ENCODE peak calls at places on chromosomes 3 and 15, in six cellular contexts. K is IMR-90; J is stimulated activated CD8-positive, alpha-beta memory T cell treated with anti-CD3 and anti-CD28 coated beads, Interleukin-7, amount 100 ng/mL, for 1 hour; Q is HuH-7; W is CD8-positive, alpha-beta memory T cell; G is KBM-7. C is an unnamed sample.
A peak's percentile ranks its signal among the peaks of the same experiment; 100 is the strongest.

GRCh38 chr3:193909387-193909786 is 226.6 kb upstream of the HES1 start:
- DNase-seq in J (no peak), W (no peak), K (no peak), G (no peak), Q (no peak), C (no peak)

GRCh38 chr15:62964251-62964650 is 78.3 kb upstream of the TPM1 start:
- DNase-seq in G (no peak), K (peak; percentile 12), J (no peak), Q (no peak), W (no peak), C (no peak)

GRCh38 chr15:92101706-92102434 is 248.4 kb downstream of the SLCO3A1 start:
- DNase-seq in G (no peak), J (no peak), W (no peak), K (no peak), Q (no peak), C (no peak)

GRCh38 chr3:183502782-183503181 is 52.7 kb downstream of the KLHL6 start:
- DNase-seq in W (no peak), J (no peak), K (no peak), Q (no peak), G (no peak), C (no peak)

GRCh38 chr3:147422226-147422933 is 13.2 kb downstream of the ZIC1 start:
- DNase-seq in W (no peak), Q (no peak), G (no peak), J (no peak), K (no peak), C (no peak)

GRCh38 chr15:93614446-93615104 is 525.6 kb upstream of the RGMA start:
- DNase-seq in Q (no peak), K (no peak), J (no peak), W (no peak), G (no peak), C (no peak)

GRCh38 chr3:179796421-179796820 is 143.6 kb downstream of the USP13 start:
- DNase-seq in W (no peak), Q (no peak), G (no peak), J (no peak), K (no peak), C (no peak)

GRCh38 chr3:111936191-111936841 is 42.5 kb upstream of the ABHD10 start:
- DNase-seq in J (no peak), W (no peak), Q (no peak), K (peak; percentile 84), G (no peak), C (no peak)

GRCh38 chr15:23648920-23649515 is 1.4 kb upstream of the MAGEL2 start:
- DNase-seq in G (peak; percentile 7), Q (peak; percentile 56), J (no peak), K (no peak), W (no peak), C (peak; percentile 51)

GRCh38 chr15:31216210-31216911 is 110.3 kb upstream of the KLF13 start:
- DNase-seq in J (no peak), K (no peak), Q (peak; percentile 81), G (peak; percentile 93), W (no peak), C (peak; percentile 43)

GRCh38 chr3:33658971-33659848 is 58.8 kb downstream of the CLASP2 start:
- DNase-seq in K (peak; percentile 88), Q (peak; percentile 76), G (peak; percentile 78), W (peak; percentile 34), J (peak; percentile 2), C (peak; percentile 63)

GRCh38 chr15:40906947-40907802 is 12.9 kb downstream of the VPS18 start:
- DNase-seq in K (peak; percentile 41), J (no peak), Q (no peak), W (peak; percentile 64), G (no peak), C (peak; percentile 57)

GRCh38 chr15:84731774-84732173 is 15.8 kb upstream of the SEC11A start:
- DNase-seq in W (no peak), G (no peak), J (no peak), K (peak; percentile 81), Q (no peak), C (no peak)

GRCh38 chr3:140429791-140430190 is 248.1 kb upstream of the TRIM42 start:
- DNase-seq in J (no peak), Q (no peak), W (no peak), G (no peak), K (no peak), C (no peak)

GRCh38 chr3:154307363-154307762 is 16.9 kb downstream of the DHX36 start:
- DNase-seq in G (no peak), W (no peak), J (no peak), Q (no peak), K (no peak), C (no peak)

GRCh38 chr15:72318408-72318942 is 1.5 kb downstream of the CELF6 start:
- DNase-seq in Q (no peak), W (no peak), K (no peak), G (no peak), J (no peak), C (no peak)

C was measured in K562.